ENCODE peak calls at places on chromosome 6, in seven cellular contexts. P is activated T-cell treated with anti-CD3 and anti-CD28 coated beads for 1 hour; O is naive thymus-derived CD4-positive, alpha-beta T cell; L is iris pigment epithelial cell; I is ELF-1; A is brain microvascular endothelial cell; B is prostate gland. J is an unnamed sample.

GRCh38 chr6:157268835-157269234 is 54.5 kb downstream of the TMEM242 start:
- DNase-seq in P (no peak), O (no peak), L (peak; percentile 7), I (no peak), A (no peak), B (no peak), J (no peak)

GRCh38 chr6:111406200-111406711 is 76.8 kb downstream of the REV3L start:
- DNase-seq in P (no peak), O (no peak), L (no peak), I (no peak), A (no peak), B (no peak), J (peak; percentile 83)

GRCh38 chr6:75220365-75220764 is 14.5 kb upstream of the COL12A1 start:
- DNase-seq in P (no peak), O (no peak), L (no peak), I (no peak), A (no peak), B (no peak), J (no peak)

GRCh38 chr6:160950507-160950906 is 41.1 kb upstream of the MAP3K4 start:
- DNase-seq in P (no peak), O (no peak), L (peak; percentile 63), I (no peak), A (peak; percentile 75), B (peak; percentile 67), J (no peak)

GRCh38 chr6:2695464-2696095 is 55.1 kb downstream of the MYLK4 start:
- DNase-seq in P (no peak), O (no peak), L (peak; percentile 59), I (no peak), A (no peak), B (no peak), J (no peak)

GRCh38 chr6:112180095-112180820 is 74.1 kb downstream of the LAMA4 start:
- DNase-seq in P (peak; percentile 15), O (peak; percentile 59), L (peak; percentile 89), I (no peak), A (no peak), B (peak; percentile 78), J (peak; percentile 61)

GRCh38 chr6:157092736-157093135 is 230.6 kb downstream of the TMEM242 start:
- DNase-seq in P (no peak), O (no peak), L (no peak), I (no peak), A (peak; percentile 65), B (no peak), J (no peak)

GRCh38 chr6:8085053-8085511 is 17.3 kb downstream of the EEF1E1 start:
- DNase-seq in P (no peak), O (no peak), L (peak; percentile 96), I (no peak), A (peak; percentile 96), B (no peak), J (no peak)

GRCh38 chr6:146149770-146150169 is 120.9 kb downstream of the GRM1 start:
- DNase-seq in P (no peak), O (no peak), L (no peak), I (no peak), A (no peak), B (no peak), J (no peak)

GRCh38 chr6:109695468-109695867 is 4.4 kb downstream of the FIG4 start:
- DNase-seq in P (no peak), O (no peak), L (peak; percentile 15), I (no peak), A (peak; percentile 38), B (no peak), J (no peak)

GRCh38 chr6:55794136-55794812 is 81.1 kb downstream of the BMP5 start:
- DNase-seq in P (no peak), O (no peak), L (peak; percentile 78), I (no peak), A (peak; percentile 14), B (no peak), J (no peak)